ENCODE peak calls at places on chromosomes 5 and 9, in six cellular contexts. K, I, G, A, S and X are unnamed samples.

GRCh38 chr9:131697097-131697496 is 42.8 kb downstream of the RAPGEF1 start:
- DNase-seq in K (no peak), I (no peak), G (no peak), A (no peak), S (no peak), X (no peak)

GRCh38 chr9:13629067-13629466 is 349.6 kb upstream of the MPDZ start:
- DNase-seq in K (no peak), I (no peak), G (no peak), A (no peak), S (no peak), X (no peak)

GRCh38 chr5:122187426-122187825 is 58.1 kb downstream of the ZNF474 start:
- DNase-seq in K (no peak), I (no peak), G (peak), A (no peak), S (no peak), X (no peak)

GRCh38 chr9:84293001-84293798 is 47.4 kb downstream of the SLC28A3 start:
- DNase-seq in K (no peak), I (no peak), G (no peak), A (peak), S (no peak), X (no peak)

GRCh38 chr5:176658817-176659216 is 11.5 kb downstream of the TSPAN17 start:
- DNase-seq in K (no peak), I (no peak), G (no peak), A (peak), S (peak), X (no peak)

GRCh38 chr9:26158631-26159150 is 480.4 kb upstream of the TUSC1 start:
- DNase-seq in K (no peak), I (no peak), G (no peak), A (no peak), S (no peak), X (no peak)

GRCh38 chr5:39713224-39713911 is 288.6 kb upstream of the DAB2 start:
- DNase-seq in K (no peak), I (no peak), G (peak), A (no peak), S (no peak), X (no peak)

GRCh38 chr9:87667164-87667738 is 58.7 kb upstream of the CTSL start:
- DNase-seq in K (no peak), I (no peak), G (no peak), A (peak), S (no peak), X (no peak)

GRCh38 chr9:136720251-136720886 is 8.0 kb downstream of the DIPK1B start:
- DNase-seq in K (no peak), I (no peak), G (no peak), A (no peak), S (no peak), X (no peak)

GRCh38 chr9:135619599-135619886 is 19.8 kb downstream of the GLT6D1 start:
- DNase-seq in K (no peak), I (no peak), G (no peak), A (no peak), S (no peak), X (no peak)

GRCh38 chr5:154949758-154950157 is 8.9 kb downstream of the MRPL22 start:
- DNase-seq in K (no peak), I (no peak), G (peak), A (no peak), S (no peak), X (peak)

GRCh38 chr9:133739408-133740280 is 1.5 kb upstream of the SARDH start:
- DNase-seq in K (no peak), I (no peak), G (no peak), A (no peak), S (no peak), X (no peak)

GRCh38 chr9:134208981-134209725 is 44.8 kb upstream of the RNU6ATAC start:
- DNase-seq in K (no peak), I (no peak), G (no peak), A (no peak), S (peak), X (no peak)

GRCh38 chr5:174464504-174465165 is 259.7 kb upstream of the MSX2 start:
- DNase-seq in K (no peak), I (no peak), G (no peak), A (no peak), S (no peak), X (no peak)
- TF ChIP-seq CTCF in K (peak), I (no peak), G (no peak), A (no peak), S (no peak), X (no peak)

GRCh38 chr5:73094415-73094814 is 26.0 kb upstream of the TMEM171 start:
- DNase-seq in K (no peak), I (no peak), G (no peak), A (no peak), S (no peak), X (no peak)
- TF ChIP-seq CTCF in K (no peak), I (no peak), G (no peak), A (no peak), S (no peak), X (no peak)

GRCh38 chr5:143685416-143685815 is 126.5 kb upstream of the HMHB1 start:
- DNase-seq in K (no peak), I (no peak), G (peak), A (no peak), S (no peak), X (no peak)
- TF ChIP-seq CTCF in K (no peak), I (no peak), G (peak), A (no peak), S (no peak), X (no peak)

GRCh38 chr9:124764774-124765438 is 6.2 kb downstream of the NR6A1 start:
- DNase-seq in K (no peak), I (no peak), G (peak), A (peak), S (no peak), X (peak)
- TF ChIP-seq CTCF in K (no peak), I (no peak), G (peak), A (peak), S (no peak), X (peak)

DNA sequence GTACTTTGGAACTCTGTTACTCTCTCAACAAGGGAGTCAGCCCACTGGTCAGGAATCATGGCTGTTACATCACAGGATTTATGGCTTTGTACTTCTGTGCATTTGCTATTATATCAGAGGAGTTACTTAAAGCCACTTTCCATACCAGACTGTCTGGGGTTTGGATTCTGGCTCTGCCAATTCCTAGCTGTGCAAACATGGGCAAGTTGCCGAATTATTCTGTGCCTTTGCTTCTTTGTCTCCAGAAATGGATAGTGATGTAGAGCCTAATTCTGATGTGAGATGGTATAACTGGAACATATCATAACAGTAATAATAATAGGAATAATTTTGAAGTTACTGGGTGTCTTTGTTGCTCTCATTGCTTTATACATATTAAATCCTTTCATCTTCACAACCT is 1047.3 kb upstream of the SEMA6A start:
- DNase-seq in K (no peak), I (no peak), G (no peak), A (no peak), S (no peak), X (no peak)
- TF ChIP-seq CTCF in K (no peak), I (no peak), G (no peak), A (no peak), S (no peak), X (no peak)

DNA sequence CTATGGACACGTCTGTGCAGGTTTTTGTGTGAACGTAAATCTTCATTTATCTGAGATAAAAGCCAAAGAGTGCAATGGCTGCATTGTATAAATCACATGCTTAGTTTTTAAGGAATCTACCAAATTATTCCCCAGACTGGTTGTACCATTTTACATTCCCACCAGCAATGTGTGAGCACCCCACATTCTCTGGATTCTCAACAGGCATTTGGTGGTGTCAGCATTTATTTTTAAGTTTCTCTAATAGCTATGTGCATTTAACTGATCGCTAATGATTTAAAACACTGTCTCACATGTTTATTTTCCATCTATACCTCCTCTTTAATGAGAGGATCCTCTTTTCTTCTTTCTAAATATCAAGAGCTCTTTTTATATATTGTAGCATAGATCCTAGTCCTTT is 13.9 kb upstream of the ANKRD18A start:
- DNase-seq in K (no peak), I (no peak), G (no peak), A (no peak), S (no peak), X (no peak)
- TF ChIP-seq CTCF in K (no peak), I (no peak), G (no peak), A (no peak), S (no peak), X (no peak)

GRCh38 chr9:33722359-33722675 is 73.0 kb upstream of the PRSS3 start:
- DNase-seq in K (no peak), I (no peak), G (no peak), A (no peak), S (no peak), X (no peak)
- TF ChIP-seq CTCF in K (peak), I (peak), G (no peak), A (no peak), S (no peak), X (peak)